ENCODE peak calls at places on chromosomes 2 and 18, in six cellular contexts. S, I, N, A, U and K are unnamed samples.

GRCh38 chr2:24771905-24772586 is 21.1 kb downstream of the PTRHD1 start:
- DNase-seq in A (no peak), N (no peak), U (peak), I (no peak), S (no peak), K (no peak)

GRCh38 chr2:237315881-237316225 is 98.1 kb downstream of the COL6A3 start:
- DNase-seq in N (no peak), S (no peak), I (no peak), A (no peak), U (peak), K (peak)

GRCh38 chr18:57441395-57441794 is 6.2 kb downstream of the ONECUT2 start:
- DNase-seq in S (peak), A (no peak), U (no peak), I (no peak), N (no peak), K (no peak)

GRCh38 chr2:18740428-18740827 is 151.1 kb upstream of the NT5C1B start:
- DNase-seq in N (no peak), S (no peak), I (peak), A (no peak), U (peak), K (peak)

GRCh38 chr2:220078439-220078838 is 451.0 kb downstream of the SLC4A3 start:
- DNase-seq in U (peak), N (no peak), A (no peak), S (no peak), I (no peak), K (peak)

GRCh38 chr2:197055045-197055444 is 128.5 kb upstream of the PGAP1 start:
- DNase-seq in S (no peak), U (no peak), N (no peak), I (no peak), A (no peak), K (no peak)

GRCh38 chr2:168913495-168913894 is 12.4 kb downstream of the G6PC2 start:
- DNase-seq in S (no peak), N (no peak), I (no peak), A (no peak), U (no peak), K (no peak)

GRCh38 chr2:212722046-212722445 is 183.4 kb upstream of the ERBB4 start:
- DNase-seq in S (no peak), I (no peak), N (no peak), U (no peak), A (no peak), K (no peak)

GRCh38 chr18:51009071-51009470 is 20.9 kb upstream of the SMAD4 start:
- DNase-seq in N (peak), A (no peak), U (no peak), I (no peak), S (no peak), K (peak)

GRCh38 chr18:48227206-48227605 is 182.0 kb downstream of the ZBTB7C start:
- DNase-seq in A (no peak), S (no peak), I (no peak), U (no peak), N (no peak), K (no peak)

GRCh38 chr2:203774760-203775159 is 68.3 kb downstream of the CD28 start:
- DNase-seq in N (no peak), U (no peak), I (no peak), S (no peak), A (no peak), K (no peak)

GRCh38 chr2:62871506-62871905 is 166.0 kb downstream of the EHBP1 start:
- DNase-seq in N (no peak), S (no peak), A (no peak), U (peak), I (no peak), K (no peak)

GRCh38 chr2:195515551-195515950 is 141.5 kb upstream of the SLC39A10 start:
- DNase-seq in S (no peak), U (no peak), N (no peak), I (no peak), A (no peak), K (no peak)

GRCh38 chr2:20666364-20667150 is at the start of gene GDF7:
- DNase-seq in A (no peak), N (no peak), U (no peak), I (peak), S (peak), K (no peak)
- H3K4me3 ChIP-seq in A (peak), N (no peak), U (peak), I (peak), S (peak), K (peak)

GRCh38 chr2:41872646-41873045 is 175.2 kb upstream of the PKDCC start:
- DNase-seq in I (no peak), N (peak), S (no peak), A (no peak), U (peak), K (peak)

GRCh38 chr2:41869542-41870256 is 178.1 kb upstream of the PKDCC start:
- DNase-seq in N (peak), I (peak), S (peak), U (peak), A (peak), K (peak)

GRCh38 chr2:41870257-41870570 is 177.6 kb upstream of the PKDCC start:
- DNase-seq in S (no peak), I (no peak), N (no peak), U (no peak), A (no peak), K (no peak)

GRCh38 chr2:41873102-41873501 is 174.7 kb upstream of the PKDCC start:
- DNase-seq in I (no peak), N (no peak), S (no peak), A (no peak), U (peak), K (no peak)

DNA sequence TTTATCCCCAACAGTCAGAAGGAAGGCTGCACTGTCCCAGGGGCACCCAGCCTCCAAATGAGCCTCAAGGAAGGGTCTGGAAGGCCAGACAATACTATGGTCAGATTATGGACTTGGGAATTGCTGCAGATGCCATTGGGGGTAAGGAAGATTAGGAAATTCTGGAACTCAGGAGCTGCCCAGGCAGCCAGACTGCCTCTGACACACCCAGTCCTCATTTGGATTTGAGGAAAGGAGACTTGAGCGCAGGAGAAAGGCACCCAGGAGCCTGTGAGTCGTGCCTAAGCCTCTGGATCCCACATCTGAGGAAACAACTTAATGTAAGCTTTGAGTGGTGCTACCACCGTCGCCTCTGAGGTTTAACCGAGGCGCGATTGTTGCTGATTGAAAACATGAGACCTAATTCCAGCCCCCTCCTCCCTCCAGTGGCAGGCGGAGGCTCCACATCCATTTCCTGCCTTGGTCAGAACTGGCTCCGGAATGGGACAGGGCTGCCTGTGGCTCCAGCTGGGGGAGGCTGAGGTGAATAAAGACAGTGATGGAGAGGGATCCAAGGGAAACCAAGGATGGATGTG is 176.8 kb upstream of the PKDCC start:
- DNase-seq in A (peak), S (peak), I (no peak), N (no peak), U (peak), K (no peak)
- TF ChIP-seq CTCF in A (peak), S (peak), I (no peak), N (no peak), U (peak), K (peak)

GRCh38 chr2:101125374-101125773 is 25.8 kb downstream of the TBC1D8 start:
- DNase-seq in U (peak), A (no peak), S (no peak), I (no peak), N (peak), K (peak)
- H3K4me3 ChIP-seq in U (no peak), A (no peak), S (no peak), I (no peak), N (peak), K (no peak)

GRCh38 chr2:7089284-7089683 is 172.1 kb downstream of the RNF144A start:
- DNase-seq in I (no peak), S (peak), U (no peak), N (no peak), A (no peak), K (no peak)

GRCh38 chr2:7084601-7085000 is 167.4 kb downstream of the RNF144A start:
- DNase-seq in A (no peak), U (peak), I (no peak), N (no peak), S (no peak), K (no peak)

GRCh38 chr2:7083580-7084509 is 166.6 kb downstream of the RNF144A start:
- DNase-seq in U (peak), A (no peak), N (peak), I (no peak), S (peak), K (peak)
- TF ChIP-seq CTCF in U (peak), A (peak), N (peak), I (peak), S (peak), K (peak)

GRCh38 chr2:150607471-150607870 is 120.0 kb upstream of the RND3 start:
- DNase-seq in U (peak), S (no peak), N (no peak), A (no peak), I (no peak), K (peak)

GRCh38 chr2:150608341-150608740 is 120.9 kb upstream of the RND3 start:
- DNase-seq in S (no peak), I (no peak), U (no peak), A (no peak), N (no peak), K (no peak)

GRCh38 chr2:150612957-150613710 is 125.7 kb upstream of the RND3 start:
- DNase-seq in N (no peak), S (no peak), I (no peak), U (no peak), A (no peak), K (no peak)

GRCh38 chr2:150609831-150610582 is 122.5 kb upstream of the RND3 start:
- DNase-seq in S (no peak), I (no peak), U (no peak), A (no peak), N (no peak), K (no peak)

DNA sequence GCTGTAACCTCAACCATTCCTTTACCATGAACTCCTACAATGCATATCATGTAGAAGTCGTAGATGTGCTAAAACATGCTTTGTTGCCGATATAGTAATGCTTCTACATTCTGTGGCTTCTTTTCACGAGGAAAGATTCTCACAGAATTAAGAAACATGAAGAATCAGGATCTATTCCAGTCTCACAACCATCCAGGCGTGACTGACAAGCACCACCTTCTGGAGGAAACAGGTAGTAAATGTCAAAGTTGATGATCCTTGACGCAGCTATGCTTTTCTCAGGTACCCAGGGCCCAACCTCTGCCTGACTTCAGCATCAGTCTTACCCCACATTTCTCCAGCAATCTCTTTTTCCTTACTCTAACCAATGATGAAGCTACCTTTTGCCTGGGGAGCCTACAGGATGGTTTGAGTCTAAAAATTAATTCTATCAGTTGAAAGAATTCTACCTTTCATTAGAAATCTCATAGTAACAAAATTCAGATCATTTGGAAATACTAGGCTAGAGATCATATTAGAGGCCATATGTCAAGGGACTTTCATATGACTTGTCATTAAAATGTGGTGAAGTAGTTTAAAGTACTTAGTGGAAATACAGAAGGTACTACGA is 123.3 kb upstream of the RND3 start:
- DNase-seq in N (peak), U (peak), S (peak), A (no peak), I (no peak), K (peak)
- H3K4me3 ChIP-seq in N (no peak), U (no peak), S (no peak), A (no peak), I (no peak), K (no peak)